ENCODE peak calls at places on chromosomes 4 and X, in ten cellular contexts. Z is AG09309, W is left lung, Q is psoas muscle, J is stomach, K is fibroblast of lung, N is cardiac fibroblast, O is transverse colon, M is endodermal cell, V is BE2C. L is an unnamed sample.

GRCh38 chr4:110823251-110823650 is 200.4 kb upstream of the PITX2 start:
- DNase-seq in Z (no peak), W (no peak), Q (no peak), J (no peak), K (peak), N (no peak), O (no peak), M (no peak), V (peak), L (no peak)

GRCh38 chrX:123217077-123217476 is 33.0 kb downstream of the GRIA3 start:
- DNase-seq in Z (peak), W (no peak), Q (peak), J (no peak), K (peak), N (no peak), O (no peak), M (no peak), V (no peak), L (no peak)

GRCh38 chrX:85992811-85993229 is 54.5 kb downstream of the CHM start:
- DNase-seq in Z (no peak), W (no peak), Q (no peak), J (no peak), K (peak), N (peak), O (no peak), M (no peak), V (peak), L (no peak)

GRCh38 chr4:7968262-7968896 is 28.7 kb upstream of the AFAP1 start:
- DNase-seq in Z (no peak), W (no peak), Q (no peak), J (no peak), K (no peak), N (peak), O (no peak), M (no peak), V (no peak), L (no peak)

GRCh38 chr4:140149851-140150635 is 3.9 kb downstream of the MAML3 start:
- DNase-seq in Z (no peak), W (peak), Q (peak), J (peak), K (peak), N (peak), O (peak), M (peak), V (peak), L (peak)

GRCh38 chr4:140330311-140330900 is 43.0 kb upstream of the SCOC start:
- DNase-seq in Z (no peak), W (no peak), Q (no peak), J (no peak), K (peak), N (peak), O (no peak), M (no peak), V (no peak), L (no peak)

GRCh38 chr4:103449285-103449684 is 251.1 kb upstream of the CENPE start:
- DNase-seq in Z (no peak), W (no peak), Q (no peak), J (no peak), K (no peak), N (no peak), O (no peak), M (no peak), V (no peak), L (no peak)

GRCh38 chr4:73396304-73396703 is 7.8 kb upstream of the ALB start:
- DNase-seq in Z (no peak), W (no peak), Q (no peak), J (no peak), K (no peak), N (no peak), O (no peak), M (no peak), V (no peak), L (no peak)

GRCh38 chrX:22134681-22135080 is 102.6 kb downstream of the PHEX start:
- DNase-seq in Z (peak), W (no peak), Q (no peak), J (no peak), K (peak), N (peak), O (no peak), M (no peak), V (peak), L (no peak)

GRCh38 chr4:78766026-78766425 is 10.1 kb upstream of the BMP2K start:
- DNase-seq in Z (no peak), W (no peak), Q (no peak), J (no peak), K (peak), N (peak), O (no peak), M (no peak), V (no peak), L (no peak)

GRCh38 chr4:97778174-97778573 is 365.1 kb downstream of the STPG2 start:
- DNase-seq in Z (no peak), W (peak), Q (no peak), J (no peak), K (no peak), N (no peak), O (no peak), M (no peak), V (no peak), L (no peak)

GRCh38 chr4:81359207-81359606 is 112.5 kb downstream of the RASGEF1B start:
- DNase-seq in Z (no peak), W (no peak), Q (no peak), J (no peak), K (no peak), N (no peak), O (no peak), M (no peak), V (no peak), L (no peak)

GRCh38 chr4:123922847-123923246 is 526.3 kb downstream of the SPRY1 start:
- DNase-seq in Z (no peak), W (no peak), Q (no peak), J (no peak), K (peak), N (peak), O (no peak), M (no peak), V (no peak), L (no peak)

GRCh38 chr4:40662962-40663604 is 33.4 kb upstream of the RBM47 start:
- DNase-seq in Z (peak), W (no peak), Q (no peak), J (no peak), K (peak), N (peak), O (no peak), M (no peak), V (no peak), L (no peak)

GRCh38 chr4:184688447-184688846 is 38.9 kb downstream of the PRIMPOL start:
- DNase-seq in Z (peak), W (no peak), Q (no peak), J (no peak), K (peak), N (peak), O (no peak), M (peak), V (no peak), L (no peak)

GRCh38 chr4:28654618-28655017 is 1794.0 kb downstream of the STIM2 start:
- DNase-seq in Z (no peak), W (no peak), Q (no peak), J (no peak), K (no peak), N (no peak), O (no peak), M (no peak), V (no peak), L (no peak)

GRCh38 chrX:87338510-87338909 is 179.1 kb upstream of the KLHL4 start:
- DNase-seq in Z (no peak), W (no peak), Q (no peak), J (no peak), K (peak), N (peak), O (no peak), M (no peak), V (no peak), L (no peak)

GRCh38 chrX:70954871-70955270 is 24.0 kb upstream of the SLC7A3 start:
- DNase-seq in Z (no peak), W (no peak), Q (no peak), J (no peak), K (no peak), N (no peak), O (no peak), M (no peak), V (no peak), L (no peak)

DNA sequence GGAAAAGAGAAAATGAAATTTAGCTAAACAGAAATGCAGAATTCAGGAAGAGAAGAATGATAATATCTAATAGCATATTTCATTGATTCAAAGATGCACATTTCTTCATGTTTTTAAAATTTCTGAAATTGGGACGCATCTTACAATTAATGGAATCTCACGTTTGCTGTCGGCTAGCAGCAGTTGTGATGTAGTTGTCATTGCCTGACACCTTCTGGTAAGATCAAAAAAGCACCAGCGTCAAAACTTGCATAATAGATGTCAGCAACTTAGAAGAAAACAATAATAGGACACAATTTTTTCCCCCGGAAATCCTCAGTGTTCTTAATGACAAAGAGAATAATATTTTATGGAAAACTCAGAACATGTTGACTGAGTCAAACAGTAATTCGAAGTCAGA is 29.8 kb upstream of the SLC7A3 start:
- DNase-seq in Z (no peak), W (no peak), Q (no peak), J (no peak), K (no peak), N (peak), O (no peak), M (no peak), V (no peak), L (no peak)
- TF ChIP-seq CTCF in Z (no peak), W (no peak), Q (no peak), J (no peak), K (no peak), N (no peak), O (no peak), M (peak), V (peak), L (no peak)

DNA sequence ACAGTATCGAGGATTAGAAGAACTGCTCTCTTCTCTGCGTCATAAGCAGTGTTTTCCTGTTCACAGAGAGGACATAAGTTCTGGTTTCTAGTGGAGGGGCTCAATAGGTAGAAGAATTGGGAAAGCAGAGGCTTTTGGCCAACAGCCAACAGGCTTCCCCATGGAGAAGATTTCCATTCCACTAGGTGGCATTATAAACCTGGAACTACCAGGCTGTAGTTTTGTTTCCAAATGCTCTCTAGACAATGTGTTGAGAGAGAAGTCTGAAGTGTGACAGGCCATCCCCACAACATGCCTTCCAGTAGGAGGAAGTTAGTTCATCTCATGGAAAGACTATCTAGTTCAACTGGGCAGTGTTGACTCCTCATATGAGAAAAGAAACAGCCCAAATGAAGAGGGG is 63.8 kb upstream of the ANXA10 start:
- DNase-seq in Z (no peak), W (no peak), Q (no peak), J (peak), K (peak), N (peak), O (no peak), M (no peak), V (peak), L (no peak)
- TF ChIP-seq CTCF in Z (peak), W (no peak), Q (peak), J (peak), K (peak), N (peak), O (no peak), M (peak), V (peak), L (no peak)

GRCh38 chrX:72002886-72003285 is 92.2 kb downstream of the NHSL2 start:
- DNase-seq in Z (no peak), W (no peak), Q (no peak), J (no peak), K (peak), N (no peak), O (no peak), M (no peak), V (no peak), L (no peak)

GRCh38 chrX:72006461-72006860 is 95.8 kb downstream of the NHSL2 start:
- DNase-seq in Z (no peak), W (no peak), Q (no peak), J (no peak), K (no peak), N (no peak), O (no peak), M (no peak), V (no peak), L (no peak)

GRCh38 chrX:72001906-72002305 is 91.3 kb downstream of the NHSL2 start:
- DNase-seq in Z (no peak), W (no peak), Q (no peak), J (no peak), K (no peak), N (no peak), O (no peak), M (no peak), V (no peak), L (no peak)

GRCh38 chrX:72005046-72005445 is 94.4 kb downstream of the NHSL2 start:
- DNase-seq in Z (no peak), W (no peak), Q (no peak), J (no peak), K (no peak), N (no peak), O (no peak), M (peak), V (no peak), L (no peak)

DNA sequence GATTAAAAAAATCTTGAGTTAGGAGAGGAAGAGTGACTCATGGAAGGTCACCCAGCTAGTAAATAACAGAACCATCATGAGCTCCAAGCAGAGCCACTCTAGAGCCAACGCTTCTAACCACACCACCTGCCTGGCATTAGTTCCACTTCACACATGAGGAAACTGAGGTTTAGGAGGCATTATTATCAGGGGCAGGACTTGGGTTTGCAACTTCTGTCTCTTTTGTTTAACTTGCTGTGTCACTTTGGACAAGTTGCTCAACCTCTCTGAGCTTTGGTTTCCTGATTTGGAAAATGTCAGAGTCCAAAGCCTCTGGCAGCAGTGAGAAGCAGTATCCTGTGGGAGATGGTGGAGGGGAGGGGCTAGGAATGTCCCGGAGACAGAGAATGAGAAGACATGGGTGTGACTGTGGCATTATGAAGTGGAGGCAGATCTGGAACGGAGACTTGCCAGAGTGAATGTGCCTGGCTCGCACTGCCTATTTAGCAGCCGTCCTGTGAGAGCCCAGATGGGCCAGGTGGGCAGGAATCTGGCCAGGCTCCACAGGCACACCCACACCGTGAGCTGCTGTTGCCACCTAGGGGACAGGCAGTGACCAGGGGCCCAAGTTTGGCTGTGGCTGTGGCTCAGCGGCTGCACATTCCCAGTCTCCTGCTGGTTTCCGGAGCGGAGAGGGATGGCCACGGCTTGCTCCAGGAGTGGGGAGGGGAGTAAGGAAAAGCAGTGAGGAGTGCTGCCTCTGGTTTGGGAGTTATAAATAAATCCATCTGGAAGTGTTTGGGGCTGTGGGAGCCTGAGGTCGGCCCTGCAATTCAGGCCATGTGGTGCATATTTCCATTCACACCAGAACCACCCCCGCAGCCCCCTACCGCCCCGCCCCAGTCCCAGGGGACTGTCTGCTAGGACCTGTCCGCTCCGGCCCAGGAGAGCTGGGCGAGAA is 93.4 kb downstream of the NHSL2 start:
- DNase-seq in Z (peak), W (no peak), Q (peak), J (peak), K (peak), N (peak), O (no peak), M (peak), V (peak), L (no peak)
- TF ChIP-seq CTCF in Z (peak), W (no peak), Q (no peak), J (no peak), K (no peak), N (no peak), O (no peak), M (peak), V (peak), L (no peak)

DNA sequence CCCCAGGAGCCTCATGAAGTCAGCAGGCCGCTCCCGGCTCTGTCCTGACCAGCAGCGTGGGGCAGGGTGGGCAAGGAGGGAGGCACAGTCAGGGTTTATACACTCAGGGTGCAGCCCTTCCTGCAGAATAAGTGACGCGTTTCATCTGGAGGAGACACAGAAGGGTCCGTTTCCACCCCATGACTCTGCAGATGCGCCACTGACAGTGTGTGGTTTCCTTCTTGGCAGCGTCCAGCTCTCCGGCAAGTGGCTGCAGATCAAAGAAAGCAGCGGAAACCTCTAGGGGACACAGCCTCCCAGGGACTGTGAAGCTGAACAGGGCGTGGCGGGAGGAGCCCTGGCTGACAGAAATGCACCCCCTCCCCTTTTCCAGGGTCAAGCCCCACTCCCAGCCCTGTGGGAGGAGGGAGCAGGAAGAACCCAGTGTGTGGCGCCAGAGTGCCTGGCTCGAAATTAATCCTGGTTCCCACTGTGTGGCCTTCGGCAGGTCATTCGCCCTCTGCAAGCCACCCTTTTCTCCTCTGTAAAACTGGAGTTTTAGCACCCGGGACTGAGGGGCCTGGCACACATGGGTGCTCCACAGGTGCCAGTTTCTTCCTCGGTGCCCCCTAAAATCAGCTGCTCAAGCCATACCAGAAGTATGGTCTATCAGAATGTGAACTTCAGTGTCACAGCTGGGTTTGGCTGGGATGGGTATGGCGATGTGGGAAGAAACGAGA is 17.3 kb upstream of the TBC1D14 start:
- DNase-seq in Z (no peak), W (peak), Q (peak), J (peak), K (peak), N (peak), O (peak), M (peak), V (peak), L (no peak)
- TF ChIP-seq CTCF in Z (no peak), W (no peak), Q (no peak), J (no peak), K (peak), N (no peak), O (peak), M (peak), V (peak), L (no peak)

GRCh38 chrX:25343060-25343459 is 327.3 kb upstream of the ARX start:
- DNase-seq in Z (no peak), W (no peak), Q (no peak), J (no peak), K (no peak), N (no peak), O (no peak), M (no peak), V (no peak), L (no peak)
- TF ChIP-seq CTCF in Z (no peak), W (no peak), Q (no peak), J (no peak), K (no peak), N (no peak), O (no peak), M (peak), V (peak), L (no peak)

DNA sequence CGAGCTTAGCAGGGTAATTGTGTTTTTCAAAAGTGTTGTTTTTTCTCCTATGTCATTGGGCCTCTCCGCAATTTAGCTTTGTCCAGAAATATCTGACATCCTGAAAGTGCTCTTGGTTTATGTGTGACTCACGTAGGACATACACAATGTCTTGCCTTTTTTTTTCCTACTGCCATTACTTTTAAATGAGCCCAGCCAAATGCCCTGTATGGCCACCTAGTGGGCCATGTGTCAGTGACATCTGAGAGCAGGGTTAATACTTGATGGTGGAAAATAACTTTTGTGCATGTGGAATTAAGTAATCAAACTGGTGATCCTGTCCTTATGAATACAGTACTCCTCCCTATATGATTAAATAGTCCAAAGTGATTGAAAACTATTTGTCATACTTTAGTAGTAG is 1411.1 kb upstream of the TENM3 start:
- DNase-seq in Z (no peak), W (no peak), Q (no peak), J (no peak), K (no peak), N (no peak), O (no peak), M (peak), V (no peak), L (no peak)
- TF ChIP-seq CTCF in Z (no peak), W (no peak), Q (no peak), J (no peak), K (no peak), N (no peak), O (no peak), M (peak), V (peak), L (no peak)

L was measured in natural killer cell.